ENCODE peak calls at places on chromosomes 11 and 22, in seven cellular contexts. H is trophoblast cell, W is IMR-90, Y is H1, G is mesendoderm, O is H9, T is mesenchymal stem cell. E is an unnamed sample.

GRCh38 chr11:97259884-97260283 is 870.1 kb downstream of the JRKL start:
- DNase-seq in W (no peak), O (no peak), G (peak; percentile 6), T (no peak), H (no peak), Y (no peak), E (no peak)

GRCh38 chr11:89405629-89406028 is 85.5 kb downstream of the NOX4 start:
- DNase-seq in O (no peak), G (peak; percentile 68), W (no peak), H (no peak), Y (no peak), T (peak; percentile 14), E (no peak)

GRCh38 chr11:70433038-70433437 is 34.7 kb downstream of the CTTN start:
- DNase-seq in H (no peak), Y (no peak), G (no peak), O (no peak), T (no peak), W (no peak), E (no peak)

GRCh38 chr11:95245038-95245437 is 14.0 kb upstream of the SESN3 start:
- DNase-seq in H (peak; percentile 76), T (peak; percentile 45), G (peak; percentile 82), O (no peak), W (peak; percentile 6), Y (no peak), E (no peak)

GRCh38 chr11:69278091-69278867 is 15.7 kb upstream of the MYEOV start:
- DNase-seq in O (no peak), T (no peak), G (no peak), W (no peak), Y (no peak), H (peak; percentile 62), E (no peak)

GRCh38 chr11:64268687-64269379 is 15.6 kb downstream of the BAD start:
- DNase-seq in Y (no peak), H (peak; percentile 77), O (peak; percentile 80), G (peak; percentile 95), W (peak; percentile 48), T (peak; percentile 67), E (no peak)

GRCh38 chr22:48277868-48278581 is 1515.6 kb downstream of the TBC1D22A start:
- DNase-seq in O (no peak), W (no peak), H (no peak), Y (no peak), G (no peak), T (no peak), E (no peak)

GRCh38 chr11:33978376-33978775 is 73.2 kb upstream of the CAPRIN1 start:
- DNase-seq in G (no peak), O (no peak), T (no peak), Y (no peak), W (no peak), H (peak; percentile 68), E (no peak)

GRCh38 chr22:36457688-36458450 is 23.6 kb downstream of the TXN2 start:
- DNase-seq in Y (no peak), W (no peak), O (peak; percentile 58), G (no peak), H (no peak), T (peak; percentile 65), E (no peak)

GRCh38 chr11:132126973-132127900 is 756.8 kb downstream of the NTM start:
- DNase-seq in Y (no peak), G (peak; percentile 57), H (no peak), O (peak; percentile 37), T (peak; percentile 78), W (peak; percentile 94), E (peak; percentile 36)

GRCh38 chr22:46587067-46587471 is 33.1 kb upstream of the GRAMD4 start:
- DNase-seq in T (no peak), H (no peak), Y (no peak), W (no peak), O (peak; percentile 20), G (no peak), E (no peak)

GRCh38 chr11:63564056-63564784 is 1.0 kb upstream of the PLAAT2 start:
- DNase-seq in H (no peak), W (no peak), G (no peak), Y (no peak), T (no peak), O (peak; percentile 18), E (no peak)

GRCh38 chr22:21611210-21611977 is 18.4 kb downstream of the YDJC start:
- DNase-seq in O (no peak), G (no peak), Y (no peak), W (no peak), H (no peak), T (no peak), E (no peak)

GRCh38 chr11:20522536-20522935 is 76.9 kb upstream of the SLC6A5 start:
- DNase-seq in W (no peak), G (peak; percentile 65), H (no peak), T (no peak), Y (no peak), O (no peak), E (peak; percentile 57)

GRCh38 chr11:117945047-117945820 is 16.0 kb upstream of the TMPRSS13 start:
- DNase-seq in T (no peak), W (no peak), Y (no peak), H (no peak), O (no peak), G (peak; percentile 53), E (no peak)

GRCh38 chr11:48103621-48104561 is 112.7 kb upstream of the OR4B1 start:
- DNase-seq in T (no peak), W (peak; percentile 13), Y (no peak), O (no peak), G (no peak), H (no peak), E (no peak)

GRCh38 chr22:27877501-27877900 is 41.6 kb downstream of the PITPNB start:
- DNase-seq in G (no peak), Y (no peak), H (no peak), W (no peak), O (no peak), T (no peak), E (no peak)

GRCh38 chr11:45646275-45646970 is 19.0 kb downstream of the CHST1 start:
- DNase-seq in T (peak; percentile 46), G (peak; percentile 48), Y (no peak), O (no peak), H (no peak), W (peak; percentile 22), E (no peak)

GRCh38 chr11:6505577-6506240 is 8.6 kb downstream of the DNHD1 start:
- DNase-seq in H (peak; percentile 10), Y (no peak), T (peak; percentile 72), O (no peak), G (peak; percentile 79), W (peak; percentile 75), E (no peak)

GRCh38 chr11:107696140-107696539 is 15.7 kb downstream of the SLN start:
- DNase-seq in T (peak; percentile 97), W (peak; percentile 97), Y (no peak), H (peak; percentile 59), O (no peak), G (peak; percentile 90), E (no peak)

GRCh38 chr11:44030276-44030932 is 17.4 kb upstream of the ACCSL start:
- DNase-seq in G (peak; percentile 61), Y (no peak), H (no peak), W (peak; percentile 68), T (peak; percentile 95), O (peak; percentile 67), E (peak; percentile 15)

GRCh38 chr11:64378335-64378884 is 19.4 kb downstream of the RPS6KA4 start:
- DNase-seq in Y (no peak), W (no peak), T (no peak), H (no peak), O (no peak), G (no peak), E (no peak)

GRCh38 chr11:79402912-79403311 is 37.9 kb downstream of the TENM4 start:
- DNase-seq in W (no peak), T (no peak), Y (no peak), G (no peak), O (no peak), H (no peak), E (no peak)

GRCh38 chr22:19784396-19785175 is 24.0 kb downstream of the TBX1 start:
- DNase-seq in Y (no peak), O (no peak), H (no peak), W (no peak), G (no peak), T (no peak), E (no peak)

GRCh38 chr11:64826578-64827450 is 16.5 kb upstream of the MEN1 start:
- DNase-seq in G (no peak), W (no peak), Y (no peak), H (no peak), O (peak; percentile 70), T (no peak), E (no peak)

GRCh38 chr22:39815882-39816395 is 77.6 kb downstream of the ENTHD1 start:
- DNase-seq in W (no peak), Y (no peak), O (no peak), T (no peak), H (no peak), G (no peak), E (no peak)

GRCh38 chr11:113615773-113616172 is 90.3 kb downstream of the TMPRSS5 start:
- DNase-seq in W (peak; percentile 43), O (no peak), H (no peak), T (no peak), Y (no peak), G (no peak), E (no peak)

DNA sequence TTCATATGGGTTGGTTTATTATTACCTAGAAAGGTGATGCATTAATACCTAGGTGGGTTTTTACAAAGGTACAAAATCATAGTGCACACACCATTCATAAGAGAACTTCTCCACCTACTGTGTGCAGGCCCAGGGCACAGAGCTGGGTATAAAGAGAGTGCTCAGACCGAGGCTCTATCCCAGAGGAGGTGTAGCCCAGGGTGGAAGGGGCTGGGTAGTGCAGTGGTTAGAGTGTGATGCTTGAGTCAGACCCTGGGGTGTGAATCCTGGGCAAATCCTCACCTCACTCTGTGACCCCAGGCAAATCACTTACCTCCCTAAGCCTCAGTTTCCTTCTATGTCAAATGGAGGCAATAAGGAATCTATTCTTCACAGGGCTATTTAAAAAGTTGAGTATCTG is 32.2 kb downstream of the PARVG start:
- DNase-seq in O (no peak), W (no peak), G (no peak), T (no peak), H (no peak), Y (no peak), E (no peak)
- H3K23ac ChIP-seq in O (no peak overlapping the region), W (no peak overlapping the region), G (no peak overlapping the region), T (no peak overlapping the region), H (no peak overlapping the region), Y (no peak overlapping the region), E (no peak overlapping the region)

DNA sequence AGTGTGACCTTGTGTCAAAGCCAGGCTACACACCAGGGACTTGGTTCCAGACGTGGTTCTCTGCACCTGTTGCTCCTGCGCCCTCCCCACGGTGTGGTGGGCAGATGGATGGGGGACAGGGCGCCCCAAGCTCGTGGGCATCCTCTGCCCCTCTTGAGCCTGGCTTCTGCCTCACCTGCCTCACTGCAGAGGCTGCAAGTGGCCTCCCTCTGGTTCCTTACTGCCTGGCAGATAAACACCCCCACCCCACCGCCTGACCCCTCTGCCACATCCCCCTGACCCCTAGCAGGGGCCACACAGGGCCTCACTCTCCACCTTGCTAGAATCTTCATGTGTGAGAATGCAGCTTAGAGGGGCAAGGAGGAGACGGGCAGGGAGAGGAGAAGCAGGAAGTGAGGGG is 178.5 kb downstream of the EFCAB6 start:
- DNase-seq in Y (no peak), T (no peak), G (no peak), W (no peak), H (no peak), O (no peak), E (no peak)
- H3K23ac ChIP-seq in Y (no peak overlapping the region), T (no peak overlapping the region), G (no peak overlapping the region), W (no peak overlapping the region), H (no peak overlapping the region), O (no peak overlapping the region), E (peak overlapping the region; percentile 19)

GRCh38 chr22:31917227-31917921 is 27.0 kb upstream of the YWHAH start:
- DNase-seq in T (no peak), W (no peak), Y (no peak), O (no peak), H (no peak), G (no peak), E (no peak)
- H3K23ac ChIP-seq in T (no peak overlapping the region), W (no peak overlapping the region), Y (no peak overlapping the region), O (no peak overlapping the region), H (no peak overlapping the region), G (no peak overlapping the region), E (peak overlapping the region; percentile 10)

GRCh38 chr11:298406-299065 is 790 bp downstream of the IFITM5 start:
- DNase-seq in T (no peak), H (no peak), G (no peak), Y (no peak), W (no peak), O (no peak), E (no peak)
- H3K23ac ChIP-seq in T (no peak overlapping the region), H (no peak overlapping the region), G (no peak overlapping the region), Y (no peak overlapping the region), W (no peak overlapping the region), O (no peak overlapping the region), E (peak overlapping the region; percentile 80)